ENCODE peak calls at places on chromosomes 4 and X, in eight cellular contexts. Q is NB4; D is fibroblast of the aortic adventitia; K is AG04450; L is bronchial epithelial cell; W is CD8-positive, alpha-beta T cell; J is CD4-positive, alpha-beta T cell; M is AG09319. H is an unnamed sample.

GRCh38 chrX:51421972-51422371 is 74.4 kb downstream of the NUDT11 start:
- DNase-seq in Q (no peak), D (no peak), K (no peak), L (peak; percentile 10), W (no peak), J (no peak), M (no peak), H (no peak)

GRCh38 chr4:107299646-107300045 is 263.5 kb upstream of the DKK2 start:
- DNase-seq in Q (no peak), D (no peak), K (no peak), L (peak; percentile 49), W (no peak), J (no peak), M (no peak), H (no peak)

GRCh38 chrX:44874481-44875184 is 1.6 kb downstream of the KDM6A start:
- DNase-seq in Q (peak; percentile 53), D (peak; percentile 42), K (no peak), L (peak; percentile 38), W (peak; percentile 39), J (peak; percentile 20), M (no peak), H (peak; percentile 12)

GRCh38 chrX:26613951-26614350 is 398.0 kb downstream of the MAGEB5 start:
- DNase-seq in Q (no peak), D (no peak), K (no peak), L (no peak), W (no peak), J (no peak), M (no peak), H (no peak)

GRCh38 chr4:110589297-110589696 is 33.6 kb downstream of the PITX2 start:
- DNase-seq in Q (no peak), D (peak; percentile 16), K (no peak), L (peak; percentile 24), W (no peak), J (no peak), M (no peak), H (no peak)

GRCh38 chr4:175705407-175705806 is 106.7 kb downstream of the GPM6A start:
- DNase-seq in Q (no peak), D (no peak), K (no peak), L (no peak), W (no peak), J (no peak), M (no peak), H (peak; percentile 44)

GRCh38 chr4:114040319-114041116 is 61.1 kb upstream of the ARSJ start:
- DNase-seq in Q (peak; percentile 3), D (no peak), K (no peak), L (no peak), W (no peak), J (no peak), M (no peak), H (no peak)

GRCh38 chr4:151859646-151860045 is 98.8 kb upstream of the GATB start:
- DNase-seq in Q (no peak), D (no peak), K (no peak), L (no peak), W (no peak), J (no peak), M (no peak), H (no peak)

GRCh38 chr4:48902266-48902665 is 4.3 kb downstream of the OCIAD2 start:
- DNase-seq in Q (no peak), D (peak; percentile 48), K (no peak), L (peak; percentile 77), W (no peak), J (no peak), M (no peak), H (no peak)

GRCh38 chr4:165873298-165874071 is 448 bp downstream of the TLL1 start:
- DNase-seq in Q (no peak), D (peak; percentile 12), K (no peak), L (peak; percentile 4), W (no peak), J (no peak), M (no peak), H (peak; percentile 69)

GRCh38 chrX:23223169-23223568 is 111.5 kb upstream of the PTCHD1 start:
- DNase-seq in Q (no peak), D (no peak), K (no peak), L (no peak), W (no peak), J (no peak), M (no peak), H (no peak)

GRCh38 chr4:575281-576141 is 584 bp downstream of the TMEM271 start:
- DNase-seq in Q (peak; percentile 63), D (peak; percentile 48), K (no peak), L (peak; percentile 68), W (no peak), J (no peak), M (peak; percentile 14), H (peak; percentile 89)

GRCh38 chr4:164937576-164938270 is 39.7 kb downstream of the TRIM61 start:
- DNase-seq in Q (no peak), D (peak; percentile 14), K (no peak), L (peak; percentile 14), W (no peak), J (no peak), M (no peak), H (no peak)

GRCh38 chrX:24034485-24034884 is 7.5 kb upstream of the KLHL15 start:
- DNase-seq in Q (no peak), D (no peak), K (no peak), L (no peak), W (no peak), J (no peak), M (no peak), H (no peak)

GRCh38 chrX:77788050-77788449 is 2.0 kb upstream of the ATRX start:
- DNase-seq in Q (peak; percentile 46), D (peak; percentile 45), K (no peak), L (peak; percentile 18), W (no peak), J (no peak), M (no peak), H (no peak)

GRCh38 chr4:165879581-165879980 is 6.5 kb downstream of the TLL1 start:
- DNase-seq in Q (no peak), D (no peak), K (no peak), L (no peak), W (no peak), J (no peak), M (no peak), H (no peak)

GRCh38 chrX:115147220-115147619 is 42.0 kb upstream of the RBMXL3 start:
- DNase-seq in Q (peak; percentile 10), D (peak; percentile 50), K (no peak), L (peak; percentile 39), W (no peak), J (no peak), M (no peak), H (no peak)

GRCh38 chr4:186881521-186882220 is 158.0 kb upstream of the FAT1 start:
- DNase-seq in Q (no peak), D (no peak), K (peak; percentile 16), L (peak; percentile 83), W (no peak), J (no peak), M (no peak), H (no peak)

GRCh38 chr4:6674500-6675149 is 19.1 kb upstream of the S100P start:
- DNase-seq in Q (peak; percentile 82), D (no peak), K (no peak), L (peak; percentile 71), W (peak; percentile 63), J (peak; percentile 59), M (no peak), H (no peak)

GRCh38 chr4:154615211-154615610 is 2.8 kb upstream of the FGG start:
- DNase-seq in Q (no peak), D (no peak), K (no peak), L (no peak), W (no peak), J (no peak), M (no peak), H (no peak)

GRCh38 chrX:41095962-41096955 is 11.0 kb downstream of the USP9X start:
- DNase-seq in Q (peak; percentile 36), D (no peak), K (no peak), L (no peak), W (no peak), J (no peak), M (no peak), H (no peak)

DNA sequence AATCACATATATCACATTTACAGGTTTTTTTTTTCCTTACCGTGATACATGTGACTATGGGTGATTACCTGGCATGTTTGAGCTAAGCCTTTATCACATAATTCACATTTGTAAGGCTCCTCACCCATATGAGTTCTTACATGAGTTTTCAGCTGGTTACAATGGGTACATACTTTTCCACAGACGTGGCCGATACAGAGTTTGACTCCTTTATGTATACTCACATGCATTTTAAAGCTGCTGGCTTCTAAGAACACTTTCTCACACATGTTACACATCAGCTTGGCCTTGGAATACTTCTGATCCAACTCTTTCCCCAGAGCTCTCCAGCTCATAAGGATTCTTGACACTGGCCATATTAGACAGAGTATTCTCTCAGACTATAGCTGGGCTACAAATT is 66.3 kb downstream of the TAB3 start:
- DNase-seq in Q (no peak), D (peak; percentile 11), K (no peak), L (no peak), W (no peak), J (no peak), M (no peak), H (no peak)
- TF ChIP-seq CTCF in Q (no peak), D (no peak), K (no peak), L (no peak), W (no peak), J (no peak), M (no peak), H (no peak)

GRCh38 chr4:89438102-89438831 is 130.7 kb upstream of the GPRIN3 start:
- DNase-seq in Q (peak; percentile 65), D (peak; percentile 37), K (no peak), L (peak; percentile 38), W (peak; percentile 46), J (peak; percentile 21), M (no peak), H (peak; percentile 35)
- TF ChIP-seq CTCF in Q (peak; percentile 44), D (peak; percentile 20), K (peak; percentile 53), L (peak; percentile 46), W (peak; percentile 45), J (peak; percentile 50), M (peak; percentile 33), H (peak; percentile 28)

DNA sequence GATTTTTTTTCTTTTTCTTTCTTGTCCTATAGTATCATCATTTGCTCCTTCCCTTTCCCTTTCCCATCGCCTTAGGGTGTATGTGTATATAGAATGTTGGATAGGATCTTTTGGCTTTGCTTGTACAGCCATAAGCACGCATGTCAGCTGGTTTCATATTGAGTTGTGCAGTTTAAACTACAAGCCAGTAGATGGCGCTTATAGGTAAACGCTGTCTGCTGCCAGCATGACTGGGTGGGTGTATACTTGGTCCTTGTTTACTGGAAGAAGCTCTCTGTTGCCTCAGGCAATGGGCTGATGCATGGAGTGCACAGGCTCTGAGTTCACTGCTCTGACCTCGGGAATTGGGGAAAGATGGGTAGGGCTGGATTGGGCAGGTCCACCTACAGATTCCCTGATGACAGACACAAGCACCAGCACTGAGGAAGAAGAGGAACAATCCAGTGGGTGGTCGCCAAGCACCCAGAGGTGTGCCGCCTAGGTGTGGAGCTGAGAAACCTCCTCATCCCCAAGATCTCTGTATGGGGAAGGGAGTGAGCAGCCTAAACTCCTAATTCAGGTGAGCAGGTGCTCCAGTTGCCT is 831.5 kb downstream of the STIM2 start:
- DNase-seq in Q (peak; percentile 69), D (peak; percentile 50), K (no peak), L (peak; percentile 64), W (no peak), J (no peak), M (peak; percentile 5), H (peak; percentile 5)
- TF ChIP-seq CTCF in Q (peak; percentile 84), D (peak; percentile 63), K (peak; percentile 53), L (peak; percentile 71), W (no peak), J (no peak), M (peak; percentile 45), H (peak; percentile 53)

DNA sequence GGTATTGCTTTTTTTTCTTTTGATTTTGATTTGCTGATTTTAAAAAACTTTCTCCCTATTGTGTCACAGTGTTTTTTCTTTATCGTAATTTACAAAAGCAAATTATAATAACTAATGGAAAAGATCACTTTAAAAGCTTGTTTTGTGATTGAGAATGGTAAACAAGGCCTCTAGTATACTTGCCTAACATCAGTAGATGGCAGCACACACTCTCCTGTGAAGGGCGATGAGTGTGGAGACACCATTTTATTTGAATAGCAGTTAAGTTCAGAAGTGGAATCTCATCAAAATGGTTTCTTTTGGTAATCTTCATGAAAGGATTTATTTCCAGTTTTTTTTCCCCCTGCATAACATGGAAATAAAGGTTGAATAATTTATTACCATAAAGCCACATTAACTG is 72.3 kb downstream of the PAK3 start:
- DNase-seq in Q (peak; percentile 41), D (no peak), K (no peak), L (peak; percentile 20), W (no peak), J (no peak), M (no peak), H (peak; percentile 9)
- TF ChIP-seq CTCF in Q (peak; percentile 16), D (no peak), K (no peak), L (no peak), W (no peak), J (no peak), M (peak; percentile 14), H (peak; percentile 41)

H was measured in nephron progenitor cell.